ENCODE peak calls at places on chromosomes 4 and X, in nine cellular contexts. L is IMR-90, B is H9, C is MCF 10A, G is heart right ventricle, I is epithelial cell of esophagus, W is AG09319, Y is omental fat pad, J is fibroblast of pulmonary artery. K is an unnamed sample.

GRCh38 chr4:170198742-170199141 is 109.0 kb upstream of the AADAT start:
- DNase-seq in L (no peak), B (no peak), C (peak; percentile 33), G (no peak), I (peak; percentile 50), W (no peak), Y (no peak), J (no peak), K (peak; percentile 12)

GRCh38 chr4:74543983-74544382 is 99.0 kb downstream of the AREG start:
- DNase-seq in L (peak; percentile 88), B (no peak), C (peak; percentile 33), G (no peak), I (peak; percentile 67), W (peak; percentile 49), Y (no peak), J (peak; percentile 79), K (no peak)

GRCh38 chr4:136156947-136157346 is 1375.3 kb downstream of the PCDH18 start:
- DNase-seq in L (no peak), B (no peak), C (no peak), G (no peak), I (no peak), W (no peak), Y (no peak), J (no peak), K (no peak)

GRCh38 chr4:79209822-79210635 is 115.8 kb downstream of the NAA11 start:
- DNase-seq in L (no peak), B (peak; percentile 32), C (no peak), G (peak; percentile 5), I (peak; percentile 22), W (no peak), Y (no peak), J (peak; percentile 60), K (no peak)

GRCh38 chrX:152847281-152847680 is 16.4 kb downstream of the NSDHL start:
- DNase-seq in L (no peak), B (no peak), C (no peak), G (no peak), I (no peak), W (no peak), Y (no peak), J (no peak), K (no peak)

GRCh38 chrX:22365460-22365859 is 92.7 kb downstream of the CBLL2 start:
- DNase-seq in L (peak; percentile 91), B (no peak), C (peak; percentile 96), G (no peak), I (peak; percentile 96), W (peak; percentile 2), Y (no peak), J (peak; percentile 70), K (no peak)

GRCh38 chr4:42708625-42709024 is 51.7 kb upstream of the ATP8A1 start:
- DNase-seq in L (no peak), B (no peak), C (no peak), G (no peak), I (no peak), W (no peak), Y (no peak), J (no peak), K (no peak)

GRCh38 chr4:107835409-107835808 is 10.7 kb downstream of the SGMS2 start:
- DNase-seq in L (peak; percentile 62), B (no peak), C (peak; percentile 30), G (no peak), I (no peak), W (no peak), Y (no peak), J (no peak), K (no peak)

GRCh38 chr4:74364649-74365491 is at the start of gene EREG:
- DNase-seq in L (peak; percentile 62), B (peak; percentile 79), C (peak; percentile 66), G (peak; percentile 6), I (peak; percentile 80), W (no peak), Y (no peak), J (peak; percentile 61), K (peak; percentile 36)

GRCh38 chr4:83109480-83110221 is 4.9 kb downstream of the PLAC8 start:
- DNase-seq in L (peak; percentile 3), B (peak; percentile 67), C (no peak), G (no peak), I (peak; percentile 54), W (no peak), Y (no peak), J (peak; percentile 14), K (peak; percentile 46)

GRCh38 chr4:149145803-149146202 is 669.8 kb downstream of the IQCM start:
- DNase-seq in L (peak; percentile 95), B (no peak), C (no peak), G (no peak), I (peak; percentile 30), W (no peak), Y (no peak), J (no peak), K (no peak)

GRCh38 chr4:181908168-181908567 is 335.0 kb upstream of the TENM3 start:
- DNase-seq in L (peak; percentile 7), B (no peak), C (no peak), G (no peak), I (no peak), W (no peak), Y (no peak), J (no peak), K (no peak)

GRCh38 chr4:107818301-107818910 is 6.3 kb upstream of the SGMS2 start:
- DNase-seq in L (no peak), B (no peak), C (no peak), G (no peak), I (no peak), W (no peak), Y (no peak), J (no peak), K (no peak)

GRCh38 chr4:109332926-109333464 is 30.5 kb upstream of the COL25A1 start:
- DNase-seq in L (no peak), B (peak; percentile 71), C (peak; percentile 25), G (no peak), I (no peak), W (no peak), Y (no peak), J (peak; percentile 2), K (peak; percentile 61)

GRCh38 chrX:11786862-11787261 is 28.8 kb downstream of the MSL3 start:
- DNase-seq in L (peak; percentile 4), B (no peak), C (no peak), G (no peak), I (peak; percentile 42), W (no peak), Y (no peak), J (peak; percentile 12), K (no peak)

GRCh38 chr4:178086324-178086723 is 644.1 kb upstream of the AGA start:
- DNase-seq in L (peak; percentile 1), B (peak; percentile 65), C (peak; percentile 10), G (no peak), I (no peak), W (no peak), Y (no peak), J (no peak), K (no peak)

GRCh38 chrX:130878350-130879341 is 24.4 kb downstream of the ENOX2 start:
- DNase-seq in L (peak; percentile 85), B (no peak), C (peak; percentile 90), G (no peak), I (peak; percentile 85), W (peak; percentile 74), Y (no peak), J (peak; percentile 91), K (no peak)

GRCh38 chr4:69855822-69856221 is 4.1 kb downstream of the SULT1E1 start:
- DNase-seq in L (no peak), B (no peak), C (no peak), G (no peak), I (no peak), W (no peak), Y (no peak), J (no peak), K (no peak)

GRCh38 chrX:70281951-70282350 is at the start of gene RAB41:
- DNase-seq in L (no peak), B (no peak), C (no peak), G (no peak), I (no peak), W (no peak), Y (no peak), J (no peak), K (no peak)

GRCh38 chrX:138127314-138127713 is 561.4 kb downstream of the ZIC3 start:
- DNase-seq in L (no peak), B (no peak), C (peak; percentile 64), G (no peak), I (peak; percentile 11), W (no peak), Y (no peak), J (no peak), K (peak; percentile 14)
- TF ChIP-seq CTCF in L (no peak), B (no peak), C (no peak), G (no peak), I (no peak), W (no peak), Y (no peak), J (no peak), K (no peak)

DNA sequence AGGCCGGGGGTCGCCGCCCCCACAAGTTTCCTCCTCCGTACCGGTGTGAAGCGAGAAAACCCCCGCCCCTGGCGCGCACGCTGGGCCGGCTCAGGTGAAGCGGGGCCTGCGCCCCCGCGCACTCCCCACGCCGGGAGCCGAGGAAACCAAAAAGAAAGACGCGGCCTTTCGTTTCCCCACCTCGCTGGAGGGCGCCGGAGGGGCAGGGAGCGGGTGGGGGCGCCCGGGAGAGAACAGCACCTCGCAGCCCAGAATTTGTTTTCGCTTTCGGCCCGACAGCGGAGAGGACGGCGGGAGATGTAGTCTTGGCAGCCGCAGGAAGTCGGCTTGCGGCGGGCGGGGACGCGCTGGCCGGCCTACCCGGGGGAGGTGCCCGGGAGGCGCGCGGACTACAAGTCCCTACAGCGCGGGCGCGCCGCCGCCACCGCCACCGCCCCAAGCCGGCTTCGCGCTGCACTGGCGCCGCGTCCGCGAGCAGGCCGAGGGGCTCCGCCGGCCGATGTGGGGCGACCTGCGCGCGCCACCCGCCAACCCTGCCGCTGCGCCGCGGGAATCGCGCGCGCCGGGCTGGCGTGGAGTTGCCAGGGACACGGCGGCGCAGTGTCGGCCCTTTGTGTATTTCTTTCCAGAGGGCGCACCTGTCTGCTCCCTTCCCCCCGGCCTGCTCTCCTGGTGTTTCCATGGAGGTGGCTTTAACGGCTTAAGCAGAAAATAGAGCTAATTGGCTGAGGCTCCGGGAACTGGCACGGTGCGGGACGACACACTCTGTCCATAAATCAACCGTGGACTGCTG is at the start of gene OTUD4:
- DNase-seq in L (peak; percentile 94), B (peak; percentile 96), C (peak; percentile 92), G (peak; percentile 94), I (peak; percentile 98), W (peak; percentile 92), Y (peak; percentile 69), J (peak; percentile 96), K (peak; percentile 97)
- TF ChIP-seq CTCF in L (peak; percentile 22), B (peak; percentile 19), C (no peak), G (no peak), I (no peak), W (peak; percentile 12), Y (no peak), J (no peak), K (peak; percentile 38)

DNA sequence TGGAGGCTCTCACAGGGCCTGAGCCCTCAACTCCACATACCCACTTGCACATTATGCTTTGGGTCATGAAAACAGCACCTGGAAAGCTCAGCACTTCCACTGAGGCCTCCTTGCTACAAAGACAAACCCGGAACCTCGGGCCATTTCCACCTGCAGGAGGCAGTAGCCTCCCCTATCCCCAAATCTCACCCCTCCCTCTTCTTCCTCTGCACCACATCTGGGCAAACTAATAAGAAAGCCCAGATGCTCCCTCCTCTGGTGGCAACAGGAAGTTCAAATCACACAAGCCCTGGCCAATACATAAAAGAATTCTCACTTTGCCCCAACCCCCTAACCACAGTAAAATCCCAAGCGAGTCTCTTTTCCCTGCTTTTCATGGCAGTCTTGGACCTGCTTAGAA is 136.4 kb downstream of the MAPK10 start:
- DNase-seq in L (peak; percentile 13), B (peak; percentile 82), C (peak; percentile 63), G (no peak), I (peak; percentile 52), W (no peak), Y (no peak), J (peak; percentile 70), K (peak; percentile 63)
- TF ChIP-seq CTCF in L (peak; percentile 36), B (peak; percentile 89), C (peak; percentile 61), G (peak; percentile 20), I (peak; percentile 72), W (peak; percentile 62), Y (no peak), J (peak; percentile 66), K (peak; percentile 59)

GRCh38 chr4:28378109-28378830 is 1517.6 kb downstream of the STIM2 start:
- DNase-seq in L (no peak), B (peak; percentile 35), C (no peak), G (no peak), I (no peak), W (no peak), Y (no peak), J (no peak), K (no peak)
- TF ChIP-seq CTCF in L (no peak), B (peak; percentile 71), C (no peak), G (no peak), I (no peak), W (peak; percentile 23), Y (no peak), J (peak; percentile 24), K (no peak)

K was measured in A673.